ENCODE peak calls at places on chromosomes 5 and 9, in four cellular contexts. T is body of pancreas, I is brain microvascular endothelial cell, Y is AG04450. U is an unnamed sample.

GRCh38 chr9:85009251-85009650 is 339.7 kb downstream of the NTRK2 start:
- DNase-seq in T (no peak), I (no peak), Y (no peak), U (no peak)

GRCh38 chr5:68330564-68330963 is 115.0 kb downstream of the PIK3R1 start:
- DNase-seq in T (no peak), I (no peak), Y (no peak), U (no peak)

GRCh38 chr5:16616536-16617271 is at the start of gene RETREG1:
- DNase-seq in T (peak), I (no peak), Y (no peak), U (no peak)

GRCh38 chr5:163458778-163459405 is 1.0 kb downstream of the NUDCD2 start:
- DNase-seq in T (no peak), I (no peak), Y (no peak), U (no peak)

GRCh38 chr5:72849546-72849945 is 33.1 kb downstream of the TNPO1 start:
- DNase-seq in T (no peak), I (no peak), Y (no peak), U (no peak)

GRCh38 chr9:135574943-135575342 is 13.4 kb downstream of the PAEP start:
- DNase-seq in T (no peak), I (no peak), Y (no peak), U (no peak)

GRCh38 chr5:113510836-113511451 is 2.5 kb upstream of the YTHDC2 start:
- DNase-seq in T (no peak), I (no peak), Y (no peak), U (no peak)

GRCh38 chr5:151905639-151906038 is 19.0 kb downstream of the GLRA1 start:
- DNase-seq in T (no peak), I (peak), Y (no peak), U (no peak)

GRCh38 chr5:31537856-31538255 is 5.8 kb downstream of the C5orf22 start:
- DNase-seq in T (no peak), I (peak), Y (peak), U (no peak)

GRCh38 chr9:124019771-124020519 is 8.4 kb downstream of the LHX2 start:
- DNase-seq in T (no peak), I (no peak), Y (no peak), U (no peak)

GRCh38 chr9:78694950-78695349 is 398.0 kb downstream of the PSAT1 start:
- DNase-seq in T (peak), I (no peak), Y (no peak), U (no peak)

GRCh38 chr9:99677281-99677680 is 144.4 kb upstream of the NR4A3 start:
- DNase-seq in T (no peak), I (peak), Y (no peak), U (no peak)

GRCh38 chr9:114898741-114899140 is 31.6 kb downstream of the TNFSF8 start:
- DNase-seq in T (peak), I (no peak), Y (no peak), U (no peak)

GRCh38 chr9:137544176-137544755 is 5.9 kb downstream of the PNPLA7 start:
- DNase-seq in T (no peak), I (peak), Y (no peak), U (no peak)

DNA sequence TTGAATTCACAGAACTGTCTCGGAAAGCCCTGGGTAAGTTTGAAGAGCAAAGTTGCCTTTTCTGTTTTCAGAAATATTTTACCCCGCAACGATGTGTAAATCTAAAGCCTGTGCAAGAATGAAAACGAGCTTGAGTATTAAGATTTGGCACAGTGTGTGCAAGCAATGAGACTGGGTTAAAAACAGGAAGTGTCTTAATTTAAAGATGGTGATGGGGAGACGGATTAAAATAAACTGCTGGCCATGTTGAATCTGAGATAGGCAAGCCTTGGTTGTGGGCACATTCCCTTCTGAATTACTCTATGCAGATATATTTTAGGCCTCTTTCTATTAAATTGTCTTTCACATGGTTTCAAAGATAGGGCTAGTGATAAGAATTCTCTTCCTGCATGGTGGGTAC is 294.2 kb upstream of the DMRT1 start:
- DNase-seq in T (no peak), I (no peak), Y (no peak), U (no peak)
- H3K27ac ChIP-seq in T (no peak), I (no peak), Y (no peak), U (no peak)

GRCh38 chr5:14582797-14583137 is 1.2 kb downstream of the OTULINL start:
- DNase-seq in T (peak), I (no peak), Y (no peak), U (no peak)
- H3K27ac ChIP-seq in T (no peak), I (no peak), Y (no peak), U (no peak)

GRCh38 chr9:81030027-81030426 is 659.3 kb downstream of the TLE1 start:
- DNase-seq in T (no peak), I (no peak), Y (no peak), U (no peak)

GRCh38 chr9:81035171-81035570 is 654.2 kb downstream of the TLE1 start:
- DNase-seq in T (no peak), I (no peak), Y (no peak), U (no peak)

GRCh38 chr9:81032831-81033230 is 656.5 kb downstream of the TLE1 start:
- DNase-seq in T (no peak), I (peak), Y (no peak), U (no peak)

GRCh38 chr9:81031422-81032029 is 657.8 kb downstream of the TLE1 start:
- DNase-seq in T (peak), I (no peak), Y (no peak), U (peak)

GRCh38 chr9:81032030-81032572 is 657.2 kb downstream of the TLE1 start:
- DNase-seq in T (peak), I (peak), Y (peak), U (peak)
- H3K27ac ChIP-seq in T (peak), I (peak), Y (peak), U (peak)

GRCh38 chr5:135307143-135307903 is 91.7 kb downstream of the MACROH2A1 start:
- DNase-seq in T (no peak), I (no peak), Y (no peak), U (no peak)

GRCh38 chr5:135308245-135308644 is 90.8 kb downstream of the MACROH2A1 start:
- DNase-seq in T (no peak), I (peak), Y (no peak), U (no peak)

GRCh38 chr5:135310328-135310989 is 88.6 kb downstream of the MACROH2A1 start:
- DNase-seq in T (no peak), I (no peak), Y (peak), U (no peak)

GRCh38 chr5:135309391-135310327 is 89.4 kb downstream of the MACROH2A1 start:
- DNase-seq in T (no peak), I (no peak), Y (no peak), U (no peak)

DNA sequence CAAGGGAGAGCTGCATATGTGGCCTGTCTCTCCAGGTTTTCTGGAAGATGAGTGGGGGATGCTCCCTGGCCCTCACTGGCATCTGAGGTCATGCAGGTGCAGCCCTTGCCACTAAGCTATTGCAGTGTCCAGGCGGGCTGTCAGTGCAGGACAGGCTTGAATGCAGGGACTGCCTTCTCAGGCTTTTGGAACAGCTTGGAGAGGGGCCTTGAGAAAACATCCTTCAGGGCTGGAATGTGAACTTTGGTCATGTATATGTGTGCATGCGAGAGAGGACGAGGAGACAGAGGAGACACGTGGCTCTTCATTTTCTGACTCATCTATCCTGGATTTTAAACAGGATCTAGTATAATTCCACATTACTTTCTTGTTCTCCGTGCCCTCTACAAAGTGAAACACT is 90.3 kb downstream of the MACROH2A1 start:
- DNase-seq in T (no peak), I (peak), Y (peak), U (no peak)
- H3K27ac ChIP-seq in T (no peak), I (no peak), Y (peak), U (no peak)

GRCh38 chr5:78659714-78660113 is 11.1 kb upstream of the LHFPL2 start:
- DNase-seq in T (peak), I (peak), Y (no peak), U (no peak)
- H3K27ac ChIP-seq in T (no peak), I (peak), Y (no peak), U (no peak)

GRCh38 chr9:36401897-36402480 is 1.9 kb upstream of the RNF38 start:
- DNase-seq in T (peak), I (no peak), Y (no peak), U (no peak)

GRCh38 chr9:36402536-36402935 is 2.5 kb upstream of the RNF38 start:
- DNase-seq in T (no peak), I (no peak), Y (no peak), U (no peak)

GRCh38 chr9:36401179-36401740 is 1.2 kb upstream of the RNF38 start:
- DNase-seq in T (peak), I (peak), Y (no peak), U (peak)

GRCh38 chr9:36407122-36407723 is 7.2 kb upstream of the RNF38 start:
- DNase-seq in T (peak), I (peak), Y (no peak), U (peak)
- H3K27ac ChIP-seq in T (no peak), I (no peak), Y (no peak), U (no peak)